ENCODE peak calls at places on chromosome 7, in four cellular contexts. X is frontal cortex; N is heart right ventricle; P is stimulated activated CD8-positive, alpha-beta memory T cell treated with anti-CD3 and anti-CD28 coated beads, Interleukin-12 subunit alpha, Interleukin-12 subunit beta, amount 100 ng/mL, for 4 hours. Q is an unnamed sample.

GRCh38 chr7:38858281-38858884 is 50.6 kb downstream of the VPS41 start:
- DNase-seq in X (no peak), N (no peak), P (no peak), Q (no peak)

GRCh38 chr7:105689093-105689819 is 108.0 kb upstream of the EFCAB10 start:
- DNase-seq in P (no peak), X (no peak), N (no peak), Q (no peak)

GRCh38 chr7:50851451-50851850 is 68.8 kb upstream of the GRB10 start:
- DNase-seq in P (no peak), N (no peak), X (peak), Q (no peak)

GRCh38 chr7:64562246-64562620 is 638 bp downstream of the ZNF680 start:
- DNase-seq in N (no peak), X (no peak), P (no peak), Q (no peak)

GRCh38 chr7:23276381-23276780 is 22.8 kb upstream of the MALSU1 start:
- DNase-seq in X (no peak), N (no peak), P (no peak), Q (no peak)

GRCh38 chr7:3992841-3993240 is 689.3 kb upstream of the FOXK1 start:
- DNase-seq in N (no peak), P (no peak), X (no peak), Q (no peak)

GRCh38 chr7:22859676-22860290 is 37.1 kb upstream of the TOMM7 start:
- DNase-seq in X (no peak), N (no peak), P (no peak), Q (no peak)

GRCh38 chr7:44767912-44768662 is 19.4 kb downstream of the ZMIZ2 start:
- DNase-seq in X (no peak), N (peak), P (no peak), Q (no peak)

GRCh38 chr7:140654109-140654387 is 13.4 kb upstream of the DENND2A start:
- DNase-seq in N (no peak), X (no peak), P (no peak), Q (no peak)

GRCh38 chr7:86643478-86644281 is at the start of gene GRM3:
- DNase-seq in P (no peak), X (peak), N (peak), Q (peak)

GRCh38 chr7:144842377-144842851 is 6.6 kb upstream of the TPK1 start:
- DNase-seq in P (no peak), N (no peak), X (no peak), Q (peak)

GRCh38 chr7:138961159-138961558 is 20.0 kb downstream of the KIAA1549 start:
- DNase-seq in N (no peak), P (no peak), X (no peak), Q (no peak)

GRCh38 chr7:157851501-157852067 is 514.8 kb downstream of the DNAJB6 start:
- DNase-seq in P (peak), X (peak), N (peak), Q (peak)

GRCh38 chr7:1062296-1063294 is 18.2 kb downstream of the GPR146 start:
- DNase-seq in P (no peak), X (no peak), N (no peak), Q (no peak)

GRCh38 chr7:27640914-27641570 is 21.6 kb downstream of the HIBADH start:
- DNase-seq in X (no peak), N (no peak), P (no peak), Q (no peak)

GRCh38 chr7:19674266-19674960 is 34.4 kb downstream of the POLR1F start:
- DNase-seq in X (no peak), N (no peak), P (no peak), Q (no peak)

GRCh38 chr7:50199824-50200223 is 104.7 kb upstream of the IKZF1 start:
- DNase-seq in X (no peak), N (no peak), P (no peak), Q (no peak)

GRCh38 chr7:47452295-47452694 is 129.6 kb downstream of the TNS3 start:
- DNase-seq in N (no peak), P (no peak), X (no peak), Q (no peak)

GRCh38 chr7:5652829-5653228 is 128.6 kb downstream of the RNF216 start:
- DNase-seq in N (no peak), P (no peak), X (no peak), Q (no peak)

Q was measured in HuH-7.5.